ENCODE peak calls at places on chromosomes 16 and 17, in four cellular contexts. Q is astrocyte of the cerebellum, F is tibial artery, K is foreskin fibroblast. M is an unnamed sample.

GRCh38 chr16:50309527-50310307 is 43.4 kb downstream of the ADCY7 start:
- DNase-seq in Q (no peak), F (no peak), K (no peak), M (no peak)

GRCh38 chr16:54136276-54136625 is 150.3 kb downstream of the IRX3 start:
- DNase-seq in Q (no peak), F (no peak), K (peak), M (no peak)

GRCh38 chr17:76696763-76697701 is 13.7 kb downstream of the MXRA7 start:
- DNase-seq in Q (no peak), F (no peak), K (no peak), M (no peak)

GRCh38 chr17:17929655-17930380 is 42.4 kb downstream of the TOM1L2 start:
- DNase-seq in Q (no peak), F (no peak), K (peak), M (no peak)

GRCh38 chr17:45370949-45371413 is 54.2 kb upstream of the MAP3K14 start:
- DNase-seq in Q (no peak), F (no peak), K (peak), M (no peak)

GRCh38 chr17:79754359-79754758 is 23.6 kb upstream of the CBX2 start:
- DNase-seq in Q (no peak), F (no peak), K (no peak), M (no peak)

GRCh38 chr16:964696-965395 is 5.9 kb downstream of the LMF1 start:
- DNase-seq in Q (no peak), F (no peak), K (peak), M (no peak)

GRCh38 chr17:82236142-82236971 is 7.5 kb downstream of the SLC16A3 start:
- DNase-seq in Q (no peak), F (no peak), K (peak), M (no peak)

GRCh38 chr17:31686495-31686894 is 172.5 kb downstream of the COPRS start:
- DNase-seq in Q (no peak), F (no peak), K (no peak), M (no peak)

GRCh38 chr16:56844056-56844455 is 21.0 kb upstream of the SLC12A3 start:
- DNase-seq in Q (no peak), F (no peak), K (no peak), M (no peak)

GRCh38 chr16:19434584-19434983 is 16.9 kb downstream of the TMC5 start:
- DNase-seq in Q (no peak), F (no peak), K (no peak), M (no peak)

GRCh38 chr17:80123791-80124190 is 22.4 kb downstream of the GAA start:
- DNase-seq in Q (peak), F (no peak), K (peak), M (no peak)

GRCh38 chr17:66175892-66176291 is 16.0 kb downstream of the CEP112 start:
- DNase-seq in Q (no peak), F (no peak), K (no peak), M (no peak)

GRCh38 chr16:38941-39892 is 14.2 kb downstream of the POLR3K start:
- DNase-seq in Q (no peak), F (no peak), K (no peak), M (no peak)

GRCh38 chr17:1870592-1870991 is 40.8 kb downstream of the RPA1 start:
- DNase-seq in Q (no peak), F (no peak), K (no peak), M (no peak)

GRCh38 chr17:46876353-46876887 is 25.0 kb downstream of the WNT9B start:
- DNase-seq in Q (no peak), F (no peak), K (no peak), M (no peak)

GRCh38 chr17:39082482-39082881 is 69.0 kb downstream of the PLXDC1 start:
- DNase-seq in Q (no peak), F (no peak), K (peak), M (no peak)

GRCh38 chr16:61471737-61472136 is 564.5 kb downstream of the CDH8 start:
- DNase-seq in Q (no peak), F (no peak), K (no peak), M (no peak)

GRCh38 chr17:63927464-63928171 is 4.5 kb downstream of the CD79B start:
- DNase-seq in Q (no peak), F (no peak), K (no peak), M (no peak)

GRCh38 chr16:49057391-49057790 is 224.2 kb downstream of the CBLN1 start:
- DNase-seq in Q (no peak), F (no peak), K (no peak), M (no peak)

GRCh38 chr17:11986179-11986938 is 10.9 kb downstream of the ZNF18 start:
- DNase-seq in Q (peak), F (peak), K (no peak), M (no peak)

DNA sequence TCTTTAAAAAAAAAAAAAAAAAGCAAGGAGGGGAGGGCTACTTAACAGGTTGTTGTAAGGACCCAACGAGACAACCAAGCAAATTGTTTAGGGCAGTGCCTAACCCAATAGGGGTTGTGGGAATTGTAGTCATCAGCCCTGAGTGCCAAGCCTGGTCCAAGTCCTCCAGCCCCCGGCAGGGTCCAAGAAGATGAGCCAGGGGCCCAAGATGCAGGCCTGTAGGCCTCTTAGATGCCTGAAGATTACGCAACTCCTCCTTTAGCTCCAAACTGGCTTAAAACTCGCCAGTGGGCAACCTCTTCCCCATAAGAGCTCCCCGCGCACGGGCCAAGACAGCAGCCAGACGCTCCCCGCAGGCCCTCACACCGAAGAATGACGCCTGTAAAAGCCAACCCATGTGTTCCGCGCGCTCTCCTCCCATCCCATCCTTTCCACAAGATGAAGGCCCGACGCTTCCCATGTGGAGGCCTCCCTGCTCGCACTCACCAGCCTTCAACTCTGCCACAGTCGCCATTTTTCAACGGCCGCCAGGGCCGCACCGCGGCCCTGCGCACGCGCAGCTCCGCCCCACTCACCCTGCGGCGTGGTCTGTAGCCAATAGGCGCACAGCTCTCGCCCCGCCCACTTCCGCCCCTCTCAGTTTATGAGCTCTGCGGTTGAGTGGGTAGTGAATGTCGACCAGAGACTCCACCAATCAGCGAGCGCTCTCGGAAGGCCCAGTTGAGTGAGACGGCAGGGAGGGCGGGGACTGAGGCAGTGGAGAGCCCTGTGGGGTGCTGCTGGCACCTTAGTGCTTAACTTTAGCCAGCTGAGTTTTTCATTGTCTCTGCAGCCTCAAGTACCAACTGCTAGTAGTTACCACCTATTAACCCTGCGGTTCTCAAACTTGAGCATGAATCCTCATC is at the start of gene CEP20:
- DNase-seq in Q (peak), F (peak), K (peak), M (peak)
- TF ChIP-seq CTCF in Q (peak), F (peak), K (no peak), M (peak)

GRCh38 chr17:20009052-20009301 is 182 bp upstream of the SPECC1 start:
- DNase-seq in Q (no peak), F (no peak), K (peak), M (no peak)

GRCh38 chr17:20010099-20010863 is 1.1 kb downstream of the SPECC1 start:
- DNase-seq in Q (peak), F (peak), K (peak), M (no peak)

GRCh38 chr17:20008242-20009051 is 712 bp upstream of the SPECC1 start:
- DNase-seq in Q (no peak), F (no peak), K (peak), M (no peak)

GRCh38 chr17:20010886-20011402 is 1.8 kb downstream of the SPECC1 start:
- DNase-seq in Q (no peak), F (no peak), K (no peak), M (no peak)

DNA sequence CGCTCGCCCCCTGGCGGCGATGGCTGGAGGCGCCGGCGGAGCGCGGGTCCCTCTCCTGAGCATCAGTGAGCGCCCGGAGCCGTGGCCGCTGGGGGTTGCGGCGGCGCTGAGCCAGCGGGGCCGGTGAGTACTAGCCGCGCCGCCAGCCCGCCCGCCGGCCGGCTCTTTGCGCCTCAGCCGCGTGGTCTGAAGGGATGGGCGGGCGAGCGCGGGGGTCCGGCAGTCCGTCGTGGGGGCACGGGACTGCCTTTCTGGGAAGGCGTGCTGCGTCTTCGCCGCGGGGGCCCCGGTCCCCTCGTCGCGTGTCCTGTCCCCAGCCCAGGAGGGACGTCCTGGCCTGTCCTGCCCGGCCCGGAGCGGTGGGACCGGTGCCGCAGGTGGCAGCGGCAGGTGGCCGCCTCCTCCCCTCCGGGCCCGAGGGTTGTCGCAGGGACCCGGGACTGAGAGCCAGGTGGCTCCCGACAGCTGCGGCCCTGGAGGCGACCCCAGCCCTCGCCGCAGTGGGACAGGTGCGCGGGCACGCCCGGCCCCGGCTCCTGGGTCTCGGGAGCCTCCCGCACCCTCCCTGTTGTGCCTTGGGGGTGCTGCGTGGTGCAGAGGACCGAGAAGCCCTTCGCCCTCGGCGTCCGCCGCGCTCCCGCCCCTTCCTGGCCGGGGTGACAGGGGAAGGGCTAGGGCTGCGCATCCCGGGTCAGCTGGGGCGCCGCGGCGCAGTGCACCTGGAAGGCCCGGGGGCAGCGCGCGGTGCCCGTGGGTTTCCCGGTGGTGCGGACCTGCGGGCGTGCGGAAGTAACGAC is at the start of gene SPECC1:
- DNase-seq in Q (peak), F (peak), K (no peak), M (no peak)
- TF ChIP-seq CTCF in Q (no peak), F (peak), K (no peak), M (no peak)

GRCh38 chr17:7396147-7396546 is 1.8 kb upstream of the PLSCR3 start:
- DNase-seq in Q (no peak), F (no peak), K (no peak), M (no peak)
- TF ChIP-seq CTCF in Q (no peak), F (no peak), K (no peak), M (no peak)

GRCh38 chr17:75639327-75639726 is 6.1 kb downstream of the SMIM5 start:
- DNase-seq in Q (no peak), F (no peak), K (no peak), M (no peak)

GRCh38 chr17:75640556-75641119 is 7.4 kb downstream of the SMIM5 start:
- DNase-seq in Q (no peak), F (no peak), K (no peak), M (no peak)

GRCh38 chr17:75638893-75639292 is 5.7 kb downstream of the SMIM5 start:
- DNase-seq in Q (no peak), F (no peak), K (no peak), M (no peak)

GRCh38 chr17:75641343-75641742 is 8.1 kb downstream of the SMIM5 start:
- DNase-seq in Q (no peak), F (no peak), K (no peak), M (no peak)

DNA sequence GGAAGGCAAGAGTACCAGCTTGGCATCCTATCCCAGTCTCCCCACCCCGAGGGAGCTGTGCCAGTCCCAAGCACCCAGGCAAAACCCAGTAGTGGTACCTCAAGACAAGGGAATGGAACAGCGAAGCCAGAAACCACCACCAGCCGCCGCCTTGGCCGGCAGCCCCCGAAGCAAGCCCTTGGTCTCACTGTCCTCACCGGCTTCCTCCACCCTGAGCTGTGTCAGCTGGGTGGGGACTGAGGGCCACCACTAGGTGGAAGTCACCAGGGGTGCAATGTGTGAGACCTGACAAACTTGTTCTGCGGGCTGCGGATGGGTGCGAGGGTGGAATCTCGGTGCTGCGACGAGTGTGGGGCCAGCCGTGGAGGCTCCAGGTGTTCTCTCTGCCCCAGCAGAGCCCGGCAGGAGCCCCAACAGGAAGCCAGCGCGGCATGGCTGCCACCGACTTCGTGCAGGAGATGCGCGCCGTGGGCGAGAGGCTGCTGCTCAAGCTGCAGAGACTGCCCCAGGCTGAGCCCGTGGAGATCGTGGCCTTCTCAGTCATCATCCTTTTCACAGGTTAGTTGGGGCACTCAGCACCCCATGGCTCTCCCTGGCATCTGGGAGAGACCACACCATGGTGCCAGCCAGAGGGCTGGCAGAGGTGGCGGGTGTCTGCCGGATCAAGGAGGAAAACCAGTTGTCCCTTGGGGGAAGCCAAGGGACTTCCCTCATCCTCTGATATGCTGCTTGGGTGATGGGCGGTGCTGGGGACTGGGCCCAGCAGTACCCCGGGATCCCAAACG is 6.7 kb downstream of the SMIM5 start:
- DNase-seq in Q (no peak), F (no peak), K (no peak), M (no peak)
- TF ChIP-seq CTCF in Q (no peak), F (no peak), K (no peak), M (no peak)

DNA sequence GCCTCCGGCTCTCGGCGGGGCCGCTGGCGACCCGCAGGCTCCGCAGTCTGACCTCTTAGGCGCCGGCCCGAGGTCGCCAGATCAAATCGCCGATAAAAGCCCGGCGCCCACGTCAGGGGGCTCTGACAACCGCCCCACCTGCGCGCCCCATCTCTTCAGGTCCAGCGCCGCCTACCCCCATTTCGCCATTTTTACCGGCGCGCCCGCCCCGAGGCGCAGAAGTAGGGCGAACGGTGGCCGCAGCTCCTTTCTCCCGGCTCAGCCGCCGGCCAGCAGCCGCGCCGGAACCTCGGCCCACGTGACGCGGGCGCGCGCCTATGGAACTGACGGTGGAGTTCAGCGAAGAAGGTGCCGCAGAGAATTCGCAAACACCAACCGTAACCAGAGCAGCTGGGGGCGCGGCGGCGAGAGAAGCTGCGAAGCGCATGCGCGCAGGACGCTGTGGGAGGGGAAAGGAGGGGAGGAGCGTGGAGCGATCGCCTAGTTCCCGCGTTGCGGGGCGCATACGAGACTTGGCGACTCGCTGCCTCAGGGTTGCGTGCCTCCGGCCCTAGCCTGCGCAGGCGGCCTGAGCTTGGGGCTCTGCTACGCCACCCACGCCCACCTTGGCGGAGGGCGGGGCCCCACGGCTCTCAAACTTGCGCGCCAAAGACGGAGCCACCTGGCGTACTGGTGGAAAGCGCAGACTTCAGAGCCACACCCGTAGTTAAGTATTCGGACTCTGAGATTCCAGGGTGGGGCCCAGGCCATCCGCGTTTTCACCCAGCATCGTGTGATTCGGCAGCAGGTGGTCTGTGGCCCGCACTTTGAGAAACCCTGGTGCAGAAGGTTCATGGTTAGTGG is at the start of gene TRIM37:
- DNase-seq in Q (peak), F (peak), K (peak), M (peak)
- TF ChIP-seq CTCF in Q (no peak), F (peak), K (no peak), M (peak)

DNA sequence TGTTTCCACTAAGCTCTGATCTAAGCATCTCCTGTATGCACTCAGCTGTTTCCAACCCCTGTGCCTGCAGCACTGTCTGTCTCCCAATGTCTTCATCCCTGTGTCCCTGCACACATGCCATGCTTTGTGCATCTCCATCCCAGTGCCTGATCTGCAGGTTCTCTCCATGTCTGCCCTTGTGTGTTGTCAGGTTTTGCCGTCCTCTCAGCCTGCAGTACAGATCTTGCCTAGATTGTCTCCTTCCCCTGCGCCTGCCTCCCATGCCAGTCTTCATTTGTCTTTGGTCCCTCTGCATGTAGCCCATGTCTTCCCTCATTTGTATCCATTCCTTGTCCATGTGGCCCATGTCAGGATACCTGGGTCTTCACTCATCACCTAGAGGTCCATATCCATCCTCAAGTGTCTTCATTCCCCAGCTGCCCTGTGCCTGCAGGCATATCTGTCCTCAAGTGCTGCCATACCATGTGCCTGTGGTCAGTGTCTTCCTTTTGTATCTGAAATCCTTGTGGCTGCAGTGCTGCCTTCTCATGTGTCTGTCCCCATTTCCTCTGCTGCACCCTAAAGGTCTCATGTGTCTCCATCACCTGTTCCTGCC is 71.5 kb downstream of the TNFRSF13B start:
- DNase-seq in Q (no peak), F (no peak), K (no peak), M (no peak)
- TF ChIP-seq CTCF in Q (no peak), F (no peak), K (no peak), M (no peak)

DNA sequence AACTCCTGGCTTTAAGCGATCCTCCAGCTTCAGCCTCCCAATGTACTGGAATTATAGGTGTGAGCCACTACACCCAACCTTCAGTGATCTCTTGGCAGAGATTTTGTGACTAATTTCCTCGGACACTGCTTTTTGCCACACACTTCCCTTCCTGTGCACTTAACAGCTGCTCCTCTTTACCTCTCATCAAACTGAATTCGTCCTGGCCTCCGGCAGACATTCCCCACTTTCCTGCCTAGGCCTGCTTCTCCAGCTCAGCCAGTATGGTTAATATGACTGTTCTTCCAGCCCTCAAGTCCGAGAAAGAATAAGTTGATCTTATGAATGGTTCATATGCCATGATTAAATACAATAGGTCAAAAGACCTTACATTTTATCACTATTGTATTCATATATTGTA is 69.0 kb upstream of the MTMR4 start:
- DNase-seq in Q (no peak), F (no peak), K (no peak), M (no peak)
- TF ChIP-seq CTCF in Q (no peak), F (no peak), K (no peak), M (no peak)